ENCODE peak calls at places on chromosome 21, in seven cellular contexts. R, U, O, H, S, J and X are unnamed samples.
A peak's percentile ranks its signal among the peaks of the same experiment; 100 is the strongest.

GRCh38 chr21:36699026-36699545 is at the start of gene SIM2:
- DNase-seq in R (no peak), U (peak; percentile 48), S (no peak), O (no peak), H (no peak), J (no peak), X (no peak)

GRCh38 chr21:37257967-37258877 is 8.9 kb downstream of the VPS26C start:
- DNase-seq in S (peak; percentile 62), U (no peak), J (peak; percentile 65), R (peak; percentile 88), O (peak; percentile 58), H (peak; percentile 65), X (peak; percentile 55)

GRCh38 chr21:29184047-29184446 is 53.6 kb downstream of the MAP3K7CL start:
- DNase-seq in O (no peak), J (no peak), U (no peak), H (no peak), S (no peak), R (no peak), X (no peak)

GRCh38 chr21:36027352-36027751 is 33.0 kb downstream of the SETD4 start:
- DNase-seq in U (no peak), H (no peak), O (no peak), J (no peak), S (no peak), R (no peak), X (no peak)

GRCh38 chr21:35850029-35850428 is 210.3 kb downstream of the SETD4 start:
- DNase-seq in S (no peak), O (no peak), J (no peak), H (no peak), U (no peak), R (no peak), X (no peak)

GRCh38 chr21:39430457-39430856 is 15.1 kb downstream of the LCA5L start:
- DNase-seq in U (peak; percentile 54), O (no peak), J (no peak), R (no peak), H (no peak), S (no peak), X (no peak)

GRCh38 chr21:31288191-31288590 is 55.9 kb downstream of the TIAM1 start:
- DNase-seq in O (no peak), R (no peak), U (no peak), J (no peak), S (no peak), H (no peak), X (no peak)

GRCh38 chr21:35563885-35564451 is 496.4 kb downstream of the SETD4 start:
- DNase-seq in S (no peak), R (no peak), H (peak; percentile 66), O (peak; percentile 66), U (no peak), J (no peak), X (peak; percentile 24)

GRCh38 chr21:39029086-39029772 is 154.0 kb downstream of the PSMG1 start:
- DNase-seq in S (no peak), H (no peak), O (no peak), J (no peak), U (no peak), R (no peak), X (no peak)

GRCh38 chr21:28872218-28872617 is 120.5 kb downstream of the LTN1 start:
- DNase-seq in R (no peak), O (no peak), J (no peak), S (no peak), H (no peak), U (no peak), X (no peak)

GRCh38 chr21:18622383-18622782 is 218.8 kb upstream of the TMPRSS15 start:
- DNase-seq in R (no peak), O (no peak), U (no peak), J (no peak), H (no peak), S (no peak), X (no peak)

DNA sequence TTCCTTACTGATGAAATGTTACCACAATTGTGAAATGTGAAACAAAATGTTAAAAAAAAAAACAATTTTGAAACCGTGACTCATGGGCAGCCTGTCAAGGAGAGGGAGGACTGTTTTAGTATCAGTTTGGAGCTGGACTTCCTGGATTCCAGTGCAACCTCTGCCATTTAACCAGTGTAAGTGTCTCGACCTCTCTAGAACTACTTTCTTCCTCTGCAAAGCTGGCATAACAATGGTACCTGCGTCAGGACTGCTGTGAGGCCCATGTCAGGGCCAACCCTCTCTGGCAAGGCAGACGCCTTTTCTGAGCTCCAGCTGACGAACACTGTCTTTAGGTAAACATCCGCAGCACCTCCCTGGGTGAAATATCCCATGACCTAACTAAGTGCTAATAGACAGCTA is 20.9 kb downstream of the URB1 start:
- DNase-seq in U (no peak), S (no peak), R (peak; percentile 62), H (peak; percentile 64), O (no peak), J (no peak), X (peak; percentile 47)
- H3K36me3 ChIP-seq in U (peaks cover 100% of the 10 kb centered on the region), S (peaks cover 37% of the 10 kb centered on the region), R (peaks cover 17% of the 10 kb centered on the region), H (no peaks in the 10 kb centered on the region), O (peaks cover 60% of the 10 kb centered on the region), J (peaks cover 55% of the 10 kb centered on the region), X (no peaks in the 10 kb centered on the region)

GRCh38 chr21:26116456-26117011 is 54.0 kb downstream of the APP start:
- DNase-seq in O (no peak), U (no peak), J (no peak), S (no peak), H (no peak), R (no peak), X (no peak)

GRCh38 chr21:26117972-26118367 is 52.6 kb downstream of the APP start:
- DNase-seq in J (no peak), R (no peak), O (no peak), U (no peak), S (no peak), H (no peak), X (no peak)

GRCh38 chr21:26115346-26115745 is 55.2 kb downstream of the APP start:
- DNase-seq in H (no peak), S (no peak), O (no peak), R (no peak), U (no peak), J (no peak), X (no peak)

GRCh38 chr21:26117324-26117971 is 53.1 kb downstream of the APP start:
- DNase-seq in S (no peak), R (no peak), H (no peak), O (no peak), U (no peak), J (no peak), X (no peak)

DNA sequence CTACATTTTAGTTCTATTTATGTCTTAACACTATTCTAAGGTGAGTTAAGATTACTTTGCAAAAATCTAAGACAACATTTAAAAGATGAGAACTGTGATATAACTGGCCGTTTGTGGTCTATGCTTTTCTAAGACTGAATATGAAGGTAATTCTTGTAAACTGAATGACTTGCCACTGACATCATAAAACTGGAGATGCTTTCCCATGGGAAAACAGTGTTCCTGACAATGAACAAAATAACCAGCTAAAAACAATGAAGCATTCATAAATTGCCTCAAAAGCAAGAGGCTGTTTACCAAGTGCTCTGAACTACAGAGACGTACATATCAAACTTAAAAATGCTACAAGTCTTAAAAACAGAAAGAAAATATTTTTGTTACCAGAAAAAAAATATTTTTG is 54.7 kb downstream of the APP start:
- DNase-seq in S (no peak), O (no peak), J (no peak), U (no peak), R (no peak), H (no peak), X (no peak)
- H3K27ac ChIP-seq in S (no peak overlapping the region), O (peak overlapping the region; percentile 84), J (no peak overlapping the region), U (no peak overlapping the region), R (no peak overlapping the region), H (no peak overlapping the region), X (no peak overlapping the region)

GRCh38 chr21:46323227-46323709 is 402 bp downstream of the C21orf58 start:
- DNase-seq in H (no peak), O (no peak), S (no peak), U (no peak), J (no peak), R (no peak), X (no peak)
- H3K36me3 ChIP-seq in H (no peaks in the 10 kb centered on the region), O (peaks cover 13% of the 10 kb centered on the region), S (no peaks in the 10 kb centered on the region), U (peaks cover 42% of the 10 kb centered on the region), J (peaks cover 14% of the 10 kb centered on the region), R (no peaks in the 10 kb centered on the region), X (no peaks in the 10 kb centered on the region)

DNA sequence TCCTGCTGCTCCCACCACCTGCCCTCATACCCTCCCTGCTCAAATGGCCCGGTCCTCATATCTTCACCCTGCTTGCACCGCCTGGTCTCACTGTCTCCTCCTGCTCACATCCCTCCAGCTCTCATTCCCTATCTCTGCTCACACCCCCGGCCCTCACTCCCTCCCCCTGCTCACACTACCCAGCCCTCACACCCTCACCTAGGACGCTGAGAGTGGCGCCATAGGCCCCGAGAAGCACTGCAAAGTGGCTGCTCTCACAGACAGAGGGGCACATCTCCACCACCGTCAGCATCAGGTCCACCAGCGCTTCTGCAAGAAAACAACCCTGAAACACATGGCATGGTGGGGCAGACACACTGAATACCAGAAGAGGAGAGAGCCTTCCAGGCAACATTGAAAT is 38.6 kb downstream of the MRAP start:
- DNase-seq in U (no peak), S (no peak), J (no peak), O (no peak), R (no peak), H (no peak), X (no peak)
- H3K27ac ChIP-seq in U (no peak overlapping the region), S (no peak overlapping the region), J (no peak overlapping the region), O (peak overlapping the region; percentile 9), R (no peak overlapping the region), H (no peak overlapping the region), X (no peak overlapping the region)

GRCh38 chr21:23936224-23936623 is 1671.1 kb downstream of the MRPL39 start:
- DNase-seq in U (peak; percentile 11), H (no peak), O (no peak), S (no peak), J (no peak), R (no peak), X (no peak)

GRCh38 chr21:23936991-23937390 is 1670.3 kb downstream of the MRPL39 start:
- DNase-seq in O (no peak), H (no peak), U (no peak), R (no peak), S (no peak), J (no peak), X (no peak)

DNA sequence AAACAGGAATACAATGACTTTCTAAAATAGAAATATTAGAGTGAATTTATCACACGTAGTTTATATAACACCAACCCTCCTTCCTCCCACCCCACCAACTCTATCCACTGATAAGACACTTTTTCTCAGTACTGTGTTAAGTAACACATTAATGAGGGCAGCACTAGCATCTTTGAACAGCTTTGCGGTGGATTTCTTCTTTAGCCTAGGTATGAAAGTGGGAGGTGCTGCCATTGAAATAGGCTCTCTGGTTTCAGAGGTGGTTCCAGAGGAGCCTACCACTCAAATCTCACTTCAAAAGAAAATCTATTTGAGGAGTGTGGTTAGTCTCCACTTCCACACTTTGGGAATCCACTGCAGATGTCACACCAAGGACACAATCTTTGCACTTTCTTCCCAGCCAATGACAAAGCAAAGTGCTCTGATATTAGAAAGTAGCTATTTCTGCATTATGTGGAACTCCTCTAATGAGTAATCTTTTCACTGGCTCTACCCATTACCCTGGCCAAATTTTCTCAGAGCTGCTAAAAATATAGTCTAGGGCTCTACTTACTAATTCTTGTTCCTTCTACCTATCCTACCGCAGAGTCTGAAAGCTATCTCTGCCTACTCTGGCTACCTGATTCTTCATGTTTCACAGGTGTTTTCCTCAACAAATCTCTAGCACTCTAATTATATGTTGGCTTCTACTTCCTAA is 1667.8 kb downstream of the MRPL39 start:
- DNase-seq in R (no peak), J (no peak), O (no peak), U (no peak), H (no peak), S (no peak), X (no peak)
- H3K36me3 ChIP-seq in R (no peaks in the 10 kb centered on the region), J (no peaks in the 10 kb centered on the region), O (no peaks in the 10 kb centered on the region), U (no peaks in the 10 kb centered on the region), H (no peaks in the 10 kb centered on the region), S (no peaks in the 10 kb centered on the region), X (no peaks in the 10 kb centered on the region)

GRCh38 chr21:41821756-41822431 is 55.0 kb upstream of the RIPK4 start:
- DNase-seq in H (no peak), S (no peak), R (peak; percentile 69), O (no peak), U (no peak), J (no peak), X (no peak)
- H3K27ac ChIP-seq in H (no peak overlapping the region), S (no peak overlapping the region), R (no peak overlapping the region), O (no peak overlapping the region), U (no peak overlapping the region), J (no peak overlapping the region), X (no peak overlapping the region)